ENCODE peak calls at places on chromosomes 12 and 14, in six cellular contexts. One of them, this sample, is unnamed.

GRCh38 chr12:31876568-31877424 is 82.4 kb upstream of the RESF1 start:
- DNase-seq in PC-3: no peak
- DNase-seq in HL-60: peak
- DNase-seq in CD8-positive, alpha-beta T cell: no peak
- DNase-seq in heart right ventricle: no peak
- DNase-seq in breast epithelium: no peak
- DNase-seq in this sample: no peak

GRCh38 chr12:51954465-51955361 is 3.2 kb downstream of the ACVR1B start:
- DNase-seq in heart right ventricle: no peak
- DNase-seq in PC-3: peak
- DNase-seq in HL-60: peak
- DNase-seq in CD8-positive, alpha-beta T cell: no peak
- DNase-seq in breast epithelium: no peak
- DNase-seq in this sample: no peak

GRCh38 chr14:73232984-73233383 is 4.3 kb upstream of the PAPLN start:
- DNase-seq in heart right ventricle: no peak
- DNase-seq in HL-60: no peak
- DNase-seq in PC-3: no peak
- DNase-seq in breast epithelium: no peak
- DNase-seq in CD8-positive, alpha-beta T cell: no peak
- DNase-seq in this sample: no peak

GRCh38 chr14:21101802-21102413 is 1.0 kb downstream of the TMEM253 start:
- DNase-seq in PC-3: peak
- DNase-seq in breast epithelium: no peak
- DNase-seq in CD8-positive, alpha-beta T cell: no peak
- DNase-seq in heart right ventricle: no peak
- DNase-seq in HL-60: peak
- DNase-seq in this sample: no peak

GRCh38 chr14:34081126-34081575 is 130.3 kb upstream of the EGLN3 start:
- DNase-seq in HL-60: no peak
- DNase-seq in CD8-positive, alpha-beta T cell: no peak
- DNase-seq in breast epithelium: no peak
- DNase-seq in heart right ventricle: no peak
- DNase-seq in PC-3: peak
- DNase-seq in this sample: no peak

GRCh38 chr12:117334098-117334497 is 27.3 kb downstream of the NOS1 start:
- DNase-seq in PC-3: no peak
- DNase-seq in CD8-positive, alpha-beta T cell: no peak
- DNase-seq in heart right ventricle: no peak
- DNase-seq in HL-60: no peak
- DNase-seq in breast epithelium: no peak
- DNase-seq in this sample: no peak

GRCh38 chr12:107990325-107990724 is 138.8 kb upstream of the WSCD2 start:
- DNase-seq in heart right ventricle: no peak
- DNase-seq in breast epithelium: no peak
- DNase-seq in HL-60: peak
- DNase-seq in PC-3: peak
- DNase-seq in CD8-positive, alpha-beta T cell: peak
- DNase-seq in this sample: no peak

GRCh38 chr14:91417983-91418386 is 365 bp upstream of the CCDC88C start:
- DNase-seq in PC-3: peak
- DNase-seq in HL-60: peak
- DNase-seq in heart right ventricle: peak
- DNase-seq in breast epithelium: no peak
- DNase-seq in CD8-positive, alpha-beta T cell: peak
- DNase-seq in this sample: no peak

GRCh38 chr14:78598046-78598652 is 428.0 kb downstream of the NRXN3 start:
- DNase-seq in PC-3: peak
- DNase-seq in breast epithelium: peak
- DNase-seq in heart right ventricle: peak
- DNase-seq in HL-60: peak
- DNase-seq in CD8-positive, alpha-beta T cell: peak
- DNase-seq in this sample: peak

GRCh38 chr12:115597157-115597712 is 680.3 kb downstream of the MED13L start:
- DNase-seq in heart right ventricle: no peak
- DNase-seq in breast epithelium: no peak
- DNase-seq in HL-60: no peak
- DNase-seq in PC-3: peak
- DNase-seq in CD8-positive, alpha-beta T cell: no peak
- DNase-seq in this sample: no peak

GRCh38 chr12:19694627-19695026 is 255.3 kb downstream of the AEBP2 start:
- DNase-seq in CD8-positive, alpha-beta T cell: no peak
- DNase-seq in breast epithelium: no peak
- DNase-seq in HL-60: peak
- DNase-seq in heart right ventricle: no peak
- DNase-seq in PC-3: no peak
- DNase-seq in this sample: no peak

GRCh38 chr12:109561711-109562030 is 11.6 kb downstream of the MMAB start:
- DNase-seq in heart right ventricle: no peak
- DNase-seq in PC-3: no peak
- DNase-seq in HL-60: no peak
- DNase-seq in CD8-positive, alpha-beta T cell: no peak
- DNase-seq in breast epithelium: no peak
- DNase-seq in this sample: no peak

GRCh38 chr12:100141998-100142850 is 450 bp downstream of the BLTP3B start:
- DNase-seq in heart right ventricle: peak
- DNase-seq in breast epithelium: peak
- DNase-seq in CD8-positive, alpha-beta T cell: no peak
- DNase-seq in HL-60: peak
- DNase-seq in PC-3: peak
- DNase-seq in this sample: peak

GRCh38 chr14:31174433-31174832 is 33.2 kb downstream of the HECTD1 start:
- DNase-seq in heart right ventricle: no peak
- DNase-seq in PC-3: no peak
- DNase-seq in breast epithelium: no peak
- DNase-seq in HL-60: no peak
- DNase-seq in CD8-positive, alpha-beta T cell: no peak
- DNase-seq in this sample: no peak

GRCh38 chr12:4366090-4366489 is 13.4 kb downstream of the FGF23 start:
- DNase-seq in HL-60: no peak
- DNase-seq in heart right ventricle: no peak
- DNase-seq in breast epithelium: no peak
- DNase-seq in CD8-positive, alpha-beta T cell: no peak
- DNase-seq in PC-3: no peak
- DNase-seq in this sample: no peak

GRCh38 chr14:88727057-88727456 is 65.7 kb downstream of the EML5 start:
- DNase-seq in heart right ventricle: no peak
- DNase-seq in CD8-positive, alpha-beta T cell: no peak
- DNase-seq in breast epithelium: no peak
- DNase-seq in HL-60: no peak
- DNase-seq in PC-3: peak
- DNase-seq in this sample: no peak

GRCh38 chr14:88729159-88729558 is 63.6 kb downstream of the EML5 start:
- DNase-seq in HL-60: no peak
- DNase-seq in breast epithelium: no peak
- DNase-seq in CD8-positive, alpha-beta T cell: no peak
- DNase-seq in PC-3: peak
- DNase-seq in heart right ventricle: no peak
- DNase-seq in this sample: no peak
- TF ChIP-seq CTCF in HL-60: no peak
- TF ChIP-seq CTCF in breast epithelium: no peak
- TF ChIP-seq CTCF in CD8-positive, alpha-beta T cell: no peak
- TF ChIP-seq CTCF in PC-3: peak
- TF ChIP-seq CTCF in heart right ventricle: no peak
- TF ChIP-seq CTCF in this sample: no peak

GRCh38 chr12:53623986-53624385 is 2.2 kb downstream of the ATF7 start:
- DNase-seq in HL-60: no peak
- DNase-seq in PC-3: peak
- DNase-seq in CD8-positive, alpha-beta T cell: no peak
- DNase-seq in heart right ventricle: no peak
- DNase-seq in breast epithelium: no peak
- DNase-seq in this sample: no peak

GRCh38 chr12:53624453-53624852 is 1.7 kb downstream of the ATF7 start:
- DNase-seq in PC-3: no peak
- DNase-seq in CD8-positive, alpha-beta T cell: no peak
- DNase-seq in breast epithelium: no peak
- DNase-seq in HL-60: peak
- DNase-seq in heart right ventricle: no peak
- DNase-seq in this sample: no peak

GRCh38 chr12:53622724-53623123 is 3.5 kb downstream of the ATF7 start:
- DNase-seq in HL-60: no peak
- DNase-seq in breast epithelium: no peak
- DNase-seq in heart right ventricle: no peak
- DNase-seq in PC-3: no peak
- DNase-seq in CD8-positive, alpha-beta T cell: no peak
- DNase-seq in this sample: no peak

GRCh38 chr12:53624956-53625355 is 1.2 kb downstream of the ATF7 start:
- DNase-seq in PC-3: no peak
- DNase-seq in HL-60: no peak
- DNase-seq in breast epithelium: no peak
- DNase-seq in heart right ventricle: no peak
- DNase-seq in CD8-positive, alpha-beta T cell: no peak
- DNase-seq in this sample: no peak

DNA sequence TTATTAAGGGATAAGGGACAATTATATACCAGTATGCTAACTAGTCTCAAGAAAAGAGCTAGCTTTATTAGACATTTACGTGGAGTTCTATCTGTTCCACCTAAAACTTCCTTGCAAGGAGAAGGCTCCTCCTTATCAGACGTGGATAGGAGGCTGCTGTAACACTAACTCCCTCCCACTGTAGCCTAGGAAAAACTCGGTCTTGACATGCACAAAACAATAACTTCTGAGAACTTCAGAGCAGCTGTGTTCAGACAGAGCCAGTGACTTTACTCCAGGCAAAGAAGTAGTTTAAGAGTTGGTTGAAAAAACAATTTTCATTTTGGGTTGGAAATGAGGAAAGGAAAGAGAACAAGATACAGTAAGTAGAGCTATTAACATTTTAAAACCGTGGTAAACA is 2.7 kb downstream of the ATF7 start:
- DNase-seq in breast epithelium: no peak
- DNase-seq in heart right ventricle: no peak
- DNase-seq in PC-3: no peak
- DNase-seq in CD8-positive, alpha-beta T cell: no peak
- DNase-seq in HL-60: no peak
- DNase-seq in this sample: no peak
- H3K4me3 ChIP-seq in breast epithelium: peak
- H3K4me3 ChIP-seq in heart right ventricle: peak
- H3K4me3 ChIP-seq in PC-3: peak
- H3K4me3 ChIP-seq in CD8-positive, alpha-beta T cell: no peak
- H3K4me3 ChIP-seq in HL-60: no peak
- H3K4me3 ChIP-seq in this sample: peak

DNA sequence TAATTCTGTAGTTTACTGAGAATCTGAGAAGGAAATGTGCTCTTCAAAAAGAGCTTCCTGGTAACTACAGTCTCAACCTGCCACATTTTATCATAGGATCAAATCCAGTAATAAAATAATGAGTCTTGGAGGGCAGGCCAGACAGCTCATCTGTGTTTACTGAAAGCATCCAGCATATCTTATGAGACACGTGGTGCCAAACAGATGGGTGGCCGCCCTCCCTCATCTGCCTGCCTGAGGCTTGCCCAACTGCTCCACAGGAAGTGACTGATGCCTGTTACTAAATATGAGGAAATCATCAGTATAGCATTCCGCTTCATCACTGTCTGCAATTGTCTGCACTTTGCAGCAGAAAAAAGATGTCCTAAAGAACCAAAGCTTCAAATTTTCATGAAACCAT is 13.5 kb downstream of the DHRS7 start:
- DNase-seq in heart right ventricle: peak
- DNase-seq in PC-3: peak
- DNase-seq in HL-60: peak
- DNase-seq in CD8-positive, alpha-beta T cell: peak
- DNase-seq in breast epithelium: peak
- DNase-seq in this sample: peak
- H3K27ac ChIP-seq in heart right ventricle: peak
- H3K27ac ChIP-seq in PC-3: peak
- H3K27ac ChIP-seq in HL-60: peak
- H3K27ac ChIP-seq in CD8-positive, alpha-beta T cell: peak
- H3K27ac ChIP-seq in breast epithelium: peak
- H3K27ac ChIP-seq in this sample: peak

DNA sequence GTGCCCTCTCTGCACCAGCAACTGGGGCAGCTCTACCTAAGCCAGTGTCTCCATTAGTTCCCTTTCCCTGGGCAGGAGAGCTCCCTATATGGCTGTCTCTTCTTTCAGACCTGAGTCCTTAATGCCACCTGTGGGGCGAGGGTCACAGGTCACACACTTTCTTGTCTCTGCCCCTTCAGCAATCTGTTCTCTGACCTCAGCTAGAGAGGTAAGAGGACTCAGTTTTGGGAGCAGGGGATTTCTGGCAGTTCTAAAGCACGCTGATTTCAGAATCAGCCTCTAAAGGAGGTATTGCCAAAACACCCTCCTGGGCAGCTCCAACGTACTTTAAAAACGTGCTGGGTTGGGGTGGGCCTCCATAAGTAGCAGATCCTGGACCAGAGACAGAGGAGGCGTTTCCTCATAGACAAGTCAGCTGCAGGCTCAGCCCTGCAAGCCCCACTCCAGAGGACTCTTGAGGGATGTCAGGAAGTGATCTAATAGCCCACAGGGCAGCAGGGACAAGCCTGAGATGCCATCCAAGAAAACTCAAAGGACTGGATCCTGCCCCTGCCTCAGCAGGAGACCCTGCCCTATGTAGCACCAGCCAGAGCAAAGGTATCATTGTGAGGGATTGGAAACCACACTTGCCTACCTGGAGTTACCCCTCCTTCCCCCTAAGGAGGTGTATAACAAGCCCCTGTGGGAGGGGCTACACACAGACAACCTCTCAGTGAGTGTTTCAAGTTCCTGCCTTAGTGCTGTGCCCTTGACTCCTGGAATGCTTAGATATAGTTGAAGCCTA is 8.6 kb downstream of the CTDSP2 start:
- DNase-seq in breast epithelium: no peak
- DNase-seq in PC-3: peak
- DNase-seq in CD8-positive, alpha-beta T cell: no peak
- DNase-seq in heart right ventricle: peak
- DNase-seq in HL-60: peak
- DNase-seq in this sample: no peak
- TF ChIP-seq CTCF in breast epithelium: no peak
- TF ChIP-seq CTCF in PC-3: no peak
- TF ChIP-seq CTCF in CD8-positive, alpha-beta T cell: no peak
- TF ChIP-seq CTCF in heart right ventricle: no peak
- TF ChIP-seq CTCF in HL-60: no peak
- TF ChIP-seq CTCF in this sample: no peak

DNA sequence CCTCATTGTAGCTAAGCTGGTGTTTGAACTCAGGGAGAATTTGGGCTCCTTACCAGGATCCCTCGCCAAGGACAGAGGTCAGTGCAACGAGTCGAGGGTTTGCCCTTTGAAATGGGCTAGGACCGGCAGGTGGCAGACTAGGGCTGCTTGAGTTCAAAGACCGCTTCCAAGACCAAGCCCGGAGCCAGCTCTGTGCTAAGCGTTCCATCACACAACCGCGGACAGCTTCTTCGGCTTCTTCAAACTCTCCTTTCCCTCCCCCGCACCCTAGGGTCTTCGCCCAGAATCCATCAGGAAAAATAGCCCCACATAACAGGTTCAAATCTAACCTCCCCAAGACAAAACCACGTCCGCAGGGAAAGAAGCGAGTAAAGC is 709 bp upstream of the FLVCR2 start:
- DNase-seq in CD8-positive, alpha-beta T cell: peak
- DNase-seq in breast epithelium: peak
- DNase-seq in PC-3: peak
- DNase-seq in HL-60: peak
- DNase-seq in heart right ventricle: peak
- DNase-seq in this sample: peak
- H3K4me3 ChIP-seq in CD8-positive, alpha-beta T cell: peak
- H3K4me3 ChIP-seq in breast epithelium: peak
- H3K4me3 ChIP-seq in PC-3: peak
- H3K4me3 ChIP-seq in HL-60: peak
- H3K4me3 ChIP-seq in heart right ventricle: peak
- H3K4me3 ChIP-seq in this sample: peak

GRCh38 chr14:36057452-36058142 is 118.9 kb downstream of the PTCSC3 start:
- DNase-seq in breast epithelium: no peak
- DNase-seq in HL-60: no peak
- DNase-seq in PC-3: peak
- DNase-seq in CD8-positive, alpha-beta T cell: no peak
- DNase-seq in heart right ventricle: no peak
- DNase-seq in this sample: no peak
- H3K27ac ChIP-seq in breast epithelium: no peak
- H3K27ac ChIP-seq in HL-60: no peak
- H3K27ac ChIP-seq in PC-3: no peak
- H3K27ac ChIP-seq in CD8-positive, alpha-beta T cell: no peak
- H3K27ac ChIP-seq in heart right ventricle: no peak
- H3K27ac ChIP-seq in this sample: no peak

This sample was measured in dorsolateral prefrontal cortex.